ENCODE peak calls at places on chromosomes 16 and 17, in ten cellular contexts. R is GM13977, V is AG09309, N is DMS79 treated with DMSO at 0.1 percent for 48 hours, X is HTR-8/SVneo, Q is EL, T is NCI-H226, A is heart right ventricle, H is HFFc6, U is A549. K is an unnamed sample.

GRCh38 chr17:5838661-5839300 is 231.4 kb upstream of the WSCD1 start:
- DNase-seq in R (no peak), V (no peak), N (no peak), X (no peak), Q (no peak), T (no peak), A (no peak), H (no peak), U (no peak), K (no peak)

GRCh38 chr16:88742896-88743605 is 36.7 kb downstream of the CTU2 start:
- DNase-seq in R (no peak), V (no peak), N (no peak), X (no peak), Q (no peak), T (no peak), A (no peak), H (no peak), U (no peak), K (no peak)

GRCh38 chr16:1828645-1829410 is 1.8 kb downstream of the FAHD1 start:
- DNase-seq in R (no peak), V (no peak), N (no peak), X (no peak), Q (no peak), T (no peak), A (no peak), H (no peak), U (no peak), K (no peak)

GRCh38 chr17:74043976-74044375 is 159.5 kb upstream of the RPL38 start:
- DNase-seq in R (no peak), V (no peak), N (no peak), X (no peak), Q (no peak), T (no peak), A (no peak), H (no peak), U (no peak), K (no peak)

GRCh38 chr16:7713244-7713643 is 380.6 kb downstream of the RBFOX1 start:
- DNase-seq in R (no peak), V (no peak), N (no peak), X (no peak), Q (no peak), T (no peak), A (no peak), H (no peak), U (no peak), K (no peak)

GRCh38 chr16:67760206-67760605 is 41.1 kb upstream of the GFOD2 start:
- DNase-seq in R (no peak), V (no peak), N (no peak), X (no peak), Q (no peak), T (no peak), A (no peak), H (no peak), U (no peak), K (no peak)

GRCh38 chr17:17236295-17237025 is 508 bp downstream of the FLCN start:
- DNase-seq in R (peak), V (no peak), N (no peak), X (peak), Q (peak), T (peak), A (no peak), H (peak), U (peak), K (peak)

GRCh38 chr17:37490638-37491614 is 1.2 kb downstream of the DUSP14 start:
- DNase-seq in R (peak), V (no peak), N (no peak), X (peak), Q (peak), T (peak), A (peak), H (peak), U (peak), K (peak)

GRCh38 chr17:8892338-8892690 is 24.8 kb upstream of the PIK3R6 start:
- DNase-seq in R (peak), V (no peak), N (no peak), X (no peak), Q (no peak), T (no peak), A (no peak), H (no peak), U (no peak), K (no peak)

GRCh38 chr16:11418506-11418905 is 73.2 kb downstream of the RMI2 start:
- DNase-seq in R (no peak), V (peak), N (no peak), X (no peak), Q (no peak), T (no peak), A (no peak), H (no peak), U (no peak), K (no peak)

GRCh38 chr16:81004646-81005353 is 1.9 kb downstream of the CMC2 start:
- DNase-seq in R (peak), V (peak), N (peak), X (peak), Q (peak), T (peak), A (peak), H (peak), U (peak), K (peak)

GRCh38 chr16:55138298-55138697 is 185.7 kb upstream of the IRX6 start:
- DNase-seq in R (no peak), V (no peak), N (no peak), X (no peak), Q (no peak), T (no peak), A (no peak), H (no peak), U (no peak), K (no peak)

GRCh38 chr16:48963901-48964615 is 317.6 kb downstream of the CBLN1 start:
- DNase-seq in R (no peak), V (peak), N (no peak), X (peak), Q (peak), T (peak), A (no peak), H (peak), U (peak), K (peak)

GRCh38 chr16:16176328-16176727 is 47.0 kb downstream of the ABCC6 start:
- DNase-seq in R (no peak), V (no peak), N (no peak), X (no peak), Q (no peak), T (no peak), A (no peak), H (no peak), U (no peak), K (no peak)

GRCh38 chr16:1150511-1150982 is 2.4 kb upstream of the CACNA1H start:
- DNase-seq in R (no peak), V (no peak), N (no peak), X (no peak), Q (peak), T (no peak), A (no peak), H (peak), U (peak), K (peak)

GRCh38 chr16:21218135-21218534 is 6.8 kb upstream of the ZP2 start:
- DNase-seq in R (no peak), V (no peak), N (no peak), X (no peak), Q (no peak), T (peak), A (no peak), H (no peak), U (no peak), K (no peak)

GRCh38 chr17:53719229-53719628 is 103.5 kb upstream of the KIF2B start:
- DNase-seq in R (no peak), V (no peak), N (no peak), X (no peak), Q (peak), T (no peak), A (no peak), H (no peak), U (no peak), K (no peak)

GRCh38 chr17:60253048-60253447 is 103.3 kb downstream of the CA4 start:
- DNase-seq in R (no peak), V (no peak), N (no peak), X (no peak), Q (no peak), T (no peak), A (no peak), H (no peak), U (no peak), K (no peak)

GRCh38 chr17:44915321-44915726 is at the start of gene GFAP:
- DNase-seq in R (no peak), V (no peak), N (no peak), X (no peak), Q (no peak), T (no peak), A (no peak), H (no peak), U (no peak), K (no peak)

GRCh38 chr16:87696796-87697195 is 69.0 kb downstream of the KLHDC4 start:
- DNase-seq in R (no peak), V (no peak), N (no peak), X (no peak), Q (no peak), T (no peak), A (no peak), H (no peak), U (no peak), K (no peak)

GRCh38 chr17:65564793-65565192 is 3.3 kb upstream of the AXIN2 start:
- DNase-seq in R (no peak), V (no peak), N (peak), X (no peak), Q (no peak), T (no peak), A (peak), H (no peak), U (no peak), K (peak)

GRCh38 chr17:7824021-7824924 is 9.7 kb upstream of the KDM6B start:
- DNase-seq in R (no peak), V (no peak), N (no peak), X (no peak), Q (no peak), T (no peak), A (no peak), H (no peak), U (no peak), K (no peak)

GRCh38 chr16:17261197-17261858 is 209.4 kb downstream of the XYLT1 start:
- DNase-seq in R (peak), V (no peak), N (no peak), X (no peak), Q (no peak), T (no peak), A (no peak), H (no peak), U (no peak), K (no peak)

GRCh38 chr16:78390828-78391227 is 291.4 kb downstream of the WWOX start:
- DNase-seq in R (no peak), V (no peak), N (no peak), X (no peak), Q (no peak), T (no peak), A (no peak), H (no peak), U (no peak), K (no peak)

GRCh38 chr16:6827931-6828330 is 504.7 kb upstream of the RBFOX1 start:
- DNase-seq in R (no peak), V (no peak), N (no peak), X (no peak), Q (no peak), T (no peak), A (no peak), H (no peak), U (no peak), K (no peak)

GRCh38 chr17:82910041-82910481 is 70.2 kb upstream of the ZNF750 start:
- DNase-seq in R (no peak), V (no peak), N (no peak), X (no peak), Q (no peak), T (no peak), A (no peak), H (no peak), U (no peak), K (no peak)

GRCh38 chr17:28944862-28945741 is 6.2 kb downstream of the PHF12 start:
- DNase-seq in R (no peak), V (no peak), N (no peak), X (no peak), Q (peak), T (no peak), A (no peak), H (peak), U (no peak), K (no peak)

GRCh38 chr16:759110-759910 is 1.2 kb upstream of the MSLN start:
- DNase-seq in R (no peak), V (no peak), N (peak), X (no peak), Q (no peak), T (no peak), A (no peak), H (no peak), U (no peak), K (no peak)

GRCh38 chr17:17549732-17550366 is 41.7 kb downstream of the PEMT start:
- DNase-seq in R (no peak), V (no peak), N (no peak), X (no peak), Q (no peak), T (no peak), A (no peak), H (no peak), U (no peak), K (no peak)

GRCh38 chr16:64864232-64864803 is 257.5 kb downstream of the CDH11 start:
- DNase-seq in R (no peak), V (peak), N (no peak), X (no peak), Q (peak), T (peak), A (no peak), H (peak), U (no peak), K (peak)

GRCh38 chr16:57004387-57005250 is 15.3 kb downstream of the NLRC5 start:
- DNase-seq in R (no peak), V (no peak), N (no peak), X (no peak), Q (no peak), T (no peak), A (no peak), H (no peak), U (no peak), K (no peak)

GRCh38 chr17:70296456-70296855 is 127.1 kb downstream of the KCNJ2 start:
- DNase-seq in R (no peak), V (no peak), N (no peak), X (no peak), Q (no peak), T (no peak), A (no peak), H (no peak), U (no peak), K (no peak)

GRCh38 chr16:58028168-58028455 is 2.6 kb downstream of the MMP15 start:
- DNase-seq in R (no peak), V (no peak), N (no peak), X (no peak), Q (no peak), T (no peak), A (no peak), H (no peak), U (no peak), K (no peak)

GRCh38 chr17:74513987-74514631 is 17.2 kb downstream of the CD300LB start:
- DNase-seq in R (no peak), V (no peak), N (no peak), X (no peak), Q (peak), T (no peak), A (no peak), H (peak), U (peak), K (no peak)

GRCh38 chr17:3603119-3603869 is 5.9 kb downstream of the TRPV1 start:
- DNase-seq in R (no peak), V (peak), N (no peak), X (peak), Q (peak), T (no peak), A (no peak), H (peak), U (no peak), K (peak)

GRCh38 chr17:42845918-42846593 is 1.7 kb downstream of the AOC2 start:
- DNase-seq in R (peak), V (no peak), N (no peak), X (no peak), Q (no peak), T (no peak), A (no peak), H (no peak), U (no peak), K (no peak)

GRCh38 chr17:79981090-79981489 is 54.6 kb downstream of the TBC1D16 start:
- DNase-seq in R (no peak), V (no peak), N (no peak), X (no peak), Q (no peak), T (no peak), A (no peak), H (no peak), U (no peak), K (no peak)

GRCh38 chr16:35252356-35252936 is 1793.0 kb downstream of the TP53TG3F start:
- DNase-seq in R (no peak), V (no peak), N (no peak), X (no peak), Q (no peak), T (no peak), A (no peak), H (no peak), U (no peak), K (no peak)